ENCODE peak calls at places on chromosomes 7 and 10, in four cellular contexts. Q, H, L and S are unnamed samples.

GRCh38 chr10:21675157-21675796 is 141.2 kb downstream of the MLLT10 start:
- DNase-seq in Q (no peak), H (peak), L (peak), S (peak)

GRCh38 chr7:29109815-29110385 is 36.4 kb downstream of the CPVL start:
- DNase-seq in Q (no peak), H (peak), L (no peak), S (no peak)

GRCh38 chr7:70338061-70338460 is 739.8 kb downstream of the AUTS2 start:
- DNase-seq in Q (peak), H (no peak), L (no peak), S (no peak)

GRCh38 chr10:118181021-118181420 is 134.3 kb upstream of the RAB11FIP2 start:
- DNase-seq in Q (no peak), H (no peak), L (no peak), S (no peak)

GRCh38 chr10:101301111-101301731 is 52.7 kb upstream of the BTRC start:
- DNase-seq in Q (no peak), H (peak), L (peak), S (peak)

GRCh38 chr10:119201233-119201632 is 6.1 kb upstream of the GRK5 start:
- DNase-seq in Q (no peak), H (no peak), L (no peak), S (no peak)

GRCh38 chr7:21543528-21544302 is 876 bp downstream of the DNAH11 start:
- DNase-seq in Q (no peak), H (no peak), L (peak), S (no peak)

GRCh38 chr7:44213872-44214595 is 13.3 kb downstream of the YKT6 start:
- DNase-seq in Q (no peak), H (peak), L (peak), S (no peak)

GRCh38 chr7:137084607-137085380 is 216.3 kb downstream of the CHRM2 start:
- DNase-seq in Q (no peak), H (no peak), L (no peak), S (no peak)

GRCh38 chr7:76069238-76069638 is 21.3 kb downstream of the MDH2 start:
- DNase-seq in Q (no peak), H (peak), L (no peak), S (no peak)